ENCODE peak calls at places on chromosomes 12 and 14, in ten cellular contexts. L, T, A, Y, M, U, Z, K, G and Q are unnamed samples.

GRCh38 chr12:33052141-33053051 is 155.8 kb upstream of the PKP2 start:
- DNase-seq in M (no peak), L (no peak), G (no peak), Z (no peak), T (no peak), Y (no peak), U (no peak), K (no peak), A (no peak), Q (no peak)

GRCh38 chr14:21924479-21924878 is 250.9 kb upstream of the OR4E1 start:
- DNase-seq in Z (no peak), M (no peak), Y (peak; percentile 80), T (peak; percentile 53), A (no peak), K (peak; percentile 54), U (no peak), L (no peak), G (no peak), Q (no peak)

GRCh38 chr12:101230547-101230946 is 20.5 kb upstream of the SLC5A8 start:
- DNase-seq in Y (no peak), K (no peak), L (no peak), M (no peak), Z (peak; percentile 72), A (no peak), T (peak; percentile 11), U (no peak), G (no peak), Q (no peak)

GRCh38 chr12:79665488-79665887 is 25.3 kb downstream of the PAWR start:
- DNase-seq in M (no peak), Z (no peak), K (no peak), L (no peak), T (no peak), U (no peak), G (no peak), Y (no peak), A (no peak), Q (no peak)

GRCh38 chr12:60014441-60014840 is 418.6 kb downstream of the SLC16A7 start:
- DNase-seq in U (no peak), M (no peak), Z (no peak), L (no peak), Y (no peak), G (no peak), A (no peak), T (no peak), K (no peak), Q (no peak)

GRCh38 chr12:67486671-67487070 is 161.9 kb upstream of the DYRK2 start:
- DNase-seq in A (no peak), Z (no peak), T (no peak), G (no peak), L (no peak), Y (no peak), M (no peak), U (no peak), K (no peak), Q (no peak)

GRCh38 chr14:21102472-21103164 is 1.8 kb downstream of the TMEM253 start:
- DNase-seq in T (peak; percentile 43), U (no peak), G (peak; percentile 34), L (no peak), A (no peak), Y (no peak), M (no peak), Z (no peak), K (no peak), Q (no peak)

GRCh38 chr14:55381040-55381439 is 30.6 kb downstream of the ATG14 start:
- DNase-seq in T (no peak), Z (peak; percentile 78), K (no peak), Y (no peak), M (no peak), U (no peak), A (no peak), L (no peak), G (no peak), Q (no peak)

GRCh38 chr12:55634186-55634585 is 2.5 kb upstream of the OR10P1 start:
- DNase-seq in Z (no peak), T (no peak), M (no peak), Y (no peak), G (no peak), A (no peak), U (no peak), K (no peak), L (no peak), Q (no peak)

GRCh38 chr14:79704406-79704805 is 506.9 kb downstream of the DIO2 start:
- DNase-seq in Z (no peak), A (no peak), G (no peak), U (no peak), M (no peak), Y (no peak), K (no peak), L (no peak), T (no peak), Q (no peak)

GRCh38 chr12:49974231-49974675 is 1.5 kb downstream of the AQP6 start:
- DNase-seq in M (peak; percentile 77), U (peak; percentile 48), G (peak; percentile 60), T (peak; percentile 58), K (no peak), A (peak; percentile 77), L (peak; percentile 76), Z (peak; percentile 38), Y (no peak), Q (peak; percentile 69)

GRCh38 chr14:21097616-21098133 is 780 bp downstream of the ZNF219 start:
- DNase-seq in A (no peak), Z (no peak), K (no peak), Y (no peak), T (peak; percentile 84), L (peak; percentile 64), U (no peak), G (no peak), M (peak; percentile 41), Q (no peak)

GRCh38 chr12:49885118-49885517 is 18.6 kb downstream of the FAIM2 start:
- DNase-seq in M (no peak), K (no peak), Z (no peak), Y (no peak), A (no peak), T (peak; percentile 35), L (peak; percentile 33), G (no peak), U (no peak), Q (no peak)

GRCh38 chr12:14256555-14257169 is 108.8 kb upstream of the ATF7IP start:
- DNase-seq in U (peak; percentile 87), L (peak; percentile 87), M (peak; percentile 76), G (peak; percentile 63), Y (peak; percentile 80), A (peak; percentile 76), Z (peak; percentile 81), T (peak; percentile 92), K (peak; percentile 59), Q (peak; percentile 78)

GRCh38 chr12:14258468-14258947 is 107.0 kb upstream of the ATF7IP start:
- DNase-seq in Y (no peak), U (no peak), L (no peak), A (no peak), Z (no peak), M (peak; percentile 19), K (no peak), G (peak; percentile 32), T (peak; percentile 57), Q (no peak)

GRCh38 chr12:14259481-14260010 is 105.9 kb upstream of the ATF7IP start:
- DNase-seq in A (no peak), T (no peak), G (no peak), K (no peak), M (no peak), Z (no peak), L (no peak), Y (no peak), U (no peak), Q (no peak)

GRCh38 chr12:14257303-14257733 is 108.2 kb upstream of the ATF7IP start:
- DNase-seq in K (no peak), T (no peak), Y (no peak), L (no peak), A (no peak), G (no peak), M (no peak), Z (no peak), U (no peak), Q (no peak)

DNA sequence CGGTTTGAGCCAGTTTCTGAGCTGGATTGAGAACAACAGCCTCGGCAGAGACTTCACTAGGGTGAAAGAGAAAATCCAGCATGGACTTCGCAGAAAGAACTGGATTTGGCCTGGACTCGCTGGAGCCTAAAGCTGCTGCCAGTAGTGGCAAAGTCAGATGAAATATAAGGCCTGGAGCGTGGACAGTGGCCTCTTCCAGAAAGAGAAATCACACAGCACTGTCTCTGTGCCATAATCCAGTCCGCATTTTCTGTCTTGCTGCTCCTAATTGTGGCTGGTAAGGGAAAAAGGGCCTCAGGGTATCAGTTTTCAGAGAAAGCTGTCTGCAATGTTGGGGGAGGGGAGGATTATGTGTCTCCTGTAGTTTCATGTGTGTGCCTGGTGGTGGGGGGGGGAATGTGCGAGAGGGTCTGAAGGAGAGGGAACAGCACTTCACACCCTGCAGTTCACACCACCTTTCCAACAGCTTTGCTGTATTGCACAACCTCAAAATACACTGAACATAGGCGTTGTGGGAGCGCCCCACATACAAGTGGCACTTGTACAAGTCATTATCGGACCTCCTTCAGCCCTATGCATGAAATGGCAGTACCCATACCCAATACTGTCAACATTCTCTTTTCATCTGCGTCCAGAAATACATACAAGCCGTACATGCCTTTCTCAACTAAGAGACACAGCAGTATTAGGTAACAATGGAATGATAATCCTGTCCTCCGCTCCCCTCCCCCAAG is 107.6 kb upstream of the ATF7IP start:
- DNase-seq in T (peak; percentile 100), L (peak; percentile 90), K (peak; percentile 82), M (peak; percentile 94), Y (peak; percentile 83), A (peak; percentile 93), U (peak; percentile 94), Z (peak; percentile 97), G (peak; percentile 73), Q (peak; percentile 95)
- H3K4me1 ChIP-seq in T (peaks cover 43% of the 10 kb centered on the region), L (peaks cover 59% of the 10 kb centered on the region), K (peaks cover 26% of the 10 kb centered on the region), M (peaks cover 40% of the 10 kb centered on the region), Y (peaks cover 38% of the 10 kb centered on the region), A (peaks cover 4% of the 10 kb centered on the region), U (peaks cover 23% of the 10 kb centered on the region), Z (peaks cover 52% of the 10 kb centered on the region), G (peaks cover 19% of the 10 kb centered on the region), Q (peaks cover 72% of the 10 kb centered on the region)

GRCh38 chr12:105253882-105254513 is 18.0 kb upstream of the APPL2 start:
- DNase-seq in L (no peak), K (no peak), G (peak; percentile 18), Y (no peak), T (no peak), A (no peak), Z (peak; percentile 85), U (peak; percentile 60), M (no peak), Q (no peak)
- H3K4me1 ChIP-seq in L (no peaks in the 10 kb centered on the region), K (no peaks in the 10 kb centered on the region), G (no peaks in the 10 kb centered on the region), Y (no peaks in the 10 kb centered on the region), T (no peaks in the 10 kb centered on the region), A (no peaks in the 10 kb centered on the region), Z (peaks cover 40% of the 10 kb centered on the region), U (peaks cover 44% of the 10 kb centered on the region), M (no peaks in the 10 kb centered on the region), Q (peaks cover 5% of the 10 kb centered on the region)

GRCh38 chr12:64675795-64676194 is 65.5 kb downstream of the RASSF3 start:
- DNase-seq in Z (peak; percentile 30), Y (no peak), G (no peak), T (no peak), U (peak; percentile 78), L (no peak), M (peak; percentile 88), A (no peak), K (no peak), Q (peak; percentile 73)
- H3K4me1 ChIP-seq in Z (peaks cover 56% of the 10 kb centered on the region), Y (peaks cover 93% of the 10 kb centered on the region), G (peaks cover 34% of the 10 kb centered on the region), T (peaks cover 46% of the 10 kb centered on the region), U (peaks cover 96% of the 10 kb centered on the region), L (peaks cover 96% of the 10 kb centered on the region), M (peaks cover 76% of the 10 kb centered on the region), A (no peaks in the 10 kb centered on the region), K (peaks cover 86% of the 10 kb centered on the region), Q (peaks cover 64% of the 10 kb centered on the region)

GRCh38 chr14:62077676-62078261 is 315.5 kb downstream of the SNAPC1 start:
- DNase-seq in L (no peak), G (no peak), T (no peak), M (no peak), Y (peak; percentile 64), K (no peak), A (no peak), Z (no peak), U (no peak), Q (no peak)
- H3K4me1 ChIP-seq in L (no peaks in the 10 kb centered on the region), G (no peaks in the 10 kb centered on the region), T (no peaks in the 10 kb centered on the region), M (no peaks in the 10 kb centered on the region), Y (peaks cover 21% of the 10 kb centered on the region), K (no peaks in the 10 kb centered on the region), A (no peaks in the 10 kb centered on the region), Z (no peaks in the 10 kb centered on the region), U (no peaks in the 10 kb centered on the region), Q (no peaks in the 10 kb centered on the region)